ENCODE peak calls at places on chromosomes 12 and 14, in five cellular contexts. M, Q, X, T and E are unnamed samples.

GRCh38 chr12:11697670-11698387 is 48.4 kb downstream of the ETV6 start:
- DNase-seq in M (no peak), Q (no peak), X (no peak), T (no peak), E (no peak)

GRCh38 chr12:104792570-104792969 is 165.5 kb downstream of the SLC41A2 start:
- DNase-seq in M (no peak), Q (no peak), X (peak; percentile 14), T (no peak), E (no peak)

GRCh38 chr14:32408018-32408417 is 78.9 kb downstream of the AKAP6 start:
- DNase-seq in M (no peak), Q (no peak), X (no peak), T (no peak), E (no peak)

GRCh38 chr12:41521872-41522379 is 333.8 kb downstream of the PDZRN4 start:
- DNase-seq in M (no peak), Q (no peak), X (no peak), T (peak; percentile 27), E (no peak)

GRCh38 chr12:67091204-67091603 is 178.0 kb upstream of the CAND1 start:
- DNase-seq in M (no peak), Q (no peak), X (no peak), T (no peak), E (no peak)

GRCh38 chr12:116919247-116919671 is 8.5 kb downstream of the FBXW8 start:
- DNase-seq in M (no peak), Q (no peak), X (no peak), T (no peak), E (peak; percentile 25)

GRCh38 chr12:51992246-51992645 is 14.5 kb upstream of the TAMALIN start:
- DNase-seq in M (no peak), Q (no peak), X (no peak), T (no peak), E (no peak)

GRCh38 chr12:126772171-126772864 is 1494.7 kb upstream of the TMEM132C start:
- DNase-seq in M (peak; percentile 50), Q (no peak), X (no peak), T (no peak), E (no peak)

GRCh38 chr12:42238240-42239140 is at the start of gene YAF2:
- DNase-seq in M (peak; percentile 86), Q (peak; percentile 85), X (peak; percentile 95), T (no peak), E (peak; percentile 91)

GRCh38 chr14:51534623-51535022 is 117.1 kb upstream of the FRMD6 start:
- DNase-seq in M (no peak), Q (no peak), X (no peak), T (no peak), E (no peak)

GRCh38 chr14:96739511-96739910 is 57.7 kb upstream of the VRK1 start:
- DNase-seq in M (no peak), Q (no peak), X (no peak), T (no peak), E (no peak)

GRCh38 chr14:96746101-96746500 is 51.1 kb upstream of the VRK1 start:
- DNase-seq in M (no peak), Q (no peak), X (no peak), T (no peak), E (no peak)

GRCh38 chr14:96737869-96738268 is 59.3 kb upstream of the VRK1 start:
- DNase-seq in M (no peak), Q (no peak), X (no peak), T (no peak), E (no peak)

GRCh38 chr14:96745500-96746051 is 51.6 kb upstream of the VRK1 start:
- DNase-seq in M (no peak), Q (no peak), X (no peak), T (no peak), E (no peak)

DNA sequence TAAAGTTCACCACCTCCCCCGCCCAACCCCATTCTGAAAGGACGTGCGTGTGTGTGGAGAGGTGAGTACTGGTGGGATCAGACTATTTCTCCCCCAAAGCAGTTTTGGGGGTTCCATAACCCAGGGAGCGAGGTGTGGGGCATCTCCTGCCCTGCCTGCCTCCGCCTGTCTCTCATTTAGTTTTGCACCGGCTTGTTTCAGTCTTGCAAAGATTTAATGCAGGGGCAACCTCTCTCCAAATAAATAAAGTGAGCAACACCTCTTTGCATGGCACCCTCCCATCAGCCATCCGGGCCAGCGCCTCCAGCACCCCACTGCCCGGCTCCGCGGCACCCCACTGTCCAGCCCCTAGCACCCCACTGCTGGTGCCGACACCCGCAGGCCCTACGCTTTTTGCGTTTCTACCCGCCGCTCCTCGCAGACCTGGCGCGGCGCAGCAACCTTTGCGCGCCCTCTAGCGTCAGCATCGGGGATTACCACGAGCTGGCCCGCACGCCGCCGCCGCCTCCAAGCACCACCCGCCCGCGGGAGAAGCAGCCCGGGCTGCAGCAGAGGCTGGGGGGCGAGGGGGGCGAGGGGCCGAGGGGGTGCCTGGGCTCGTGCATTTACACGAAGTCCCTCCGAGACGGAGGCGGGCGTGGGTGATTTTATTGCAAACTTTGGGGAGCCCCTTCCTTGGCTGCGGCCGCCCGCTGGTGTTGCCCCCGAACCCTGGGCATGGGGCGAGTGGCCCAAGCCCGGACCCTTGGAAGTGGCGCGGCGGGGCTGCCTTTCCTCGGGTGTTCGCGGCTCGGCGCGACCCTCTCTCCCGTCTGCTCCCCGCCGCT is 55.8 kb upstream of the VRK1 start:
- DNase-seq in M (peak; percentile 60), Q (peak; percentile 52), X (peak; percentile 69), T (no peak), E (peak; percentile 67)
- H3K4me3 ChIP-seq in M (peak overlapping the region; percentile 36), Q (peak overlapping the region; percentile 56), X (peak overlapping the region; percentile 12), T (peak overlapping the region; percentile 30), E (peak overlapping the region; percentile 47)

DNA sequence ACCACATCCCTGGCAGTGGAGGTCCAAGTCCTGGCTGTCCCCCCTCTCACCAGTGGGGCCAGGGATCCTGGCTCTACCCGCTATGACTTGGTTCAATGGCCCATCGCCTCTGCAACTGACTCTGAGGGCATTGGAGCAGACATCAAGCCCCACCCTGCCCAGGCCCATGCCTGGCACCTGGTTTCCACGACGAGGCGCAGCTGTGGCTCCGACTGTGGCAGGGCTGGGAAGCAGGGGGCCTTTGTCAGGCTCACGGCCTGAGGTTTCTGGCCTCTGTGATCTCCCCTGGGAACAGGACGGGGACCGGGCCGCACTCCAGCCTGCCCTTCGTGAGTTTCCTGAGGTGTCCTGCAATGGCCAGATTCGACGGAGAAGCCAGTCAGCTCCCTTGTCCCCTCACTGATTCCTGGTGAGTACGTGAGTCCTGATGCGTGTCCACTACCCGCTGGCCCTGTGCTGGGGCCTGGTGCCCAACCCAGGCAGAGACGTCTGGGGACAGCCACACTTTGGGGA is 5.8 kb downstream of the TMEM121 start:
- DNase-seq in M (no peak), Q (no peak), X (no peak), T (no peak), E (no peak)
- H3K9me3 ChIP-seq in M (no peaks in the 10 kb centered on the region), Q (no peaks in the 10 kb centered on the region), X (no peaks in the 10 kb centered on the region), T (no peaks in the 10 kb centered on the region), E (no peaks in the 10 kb centered on the region)

DNA sequence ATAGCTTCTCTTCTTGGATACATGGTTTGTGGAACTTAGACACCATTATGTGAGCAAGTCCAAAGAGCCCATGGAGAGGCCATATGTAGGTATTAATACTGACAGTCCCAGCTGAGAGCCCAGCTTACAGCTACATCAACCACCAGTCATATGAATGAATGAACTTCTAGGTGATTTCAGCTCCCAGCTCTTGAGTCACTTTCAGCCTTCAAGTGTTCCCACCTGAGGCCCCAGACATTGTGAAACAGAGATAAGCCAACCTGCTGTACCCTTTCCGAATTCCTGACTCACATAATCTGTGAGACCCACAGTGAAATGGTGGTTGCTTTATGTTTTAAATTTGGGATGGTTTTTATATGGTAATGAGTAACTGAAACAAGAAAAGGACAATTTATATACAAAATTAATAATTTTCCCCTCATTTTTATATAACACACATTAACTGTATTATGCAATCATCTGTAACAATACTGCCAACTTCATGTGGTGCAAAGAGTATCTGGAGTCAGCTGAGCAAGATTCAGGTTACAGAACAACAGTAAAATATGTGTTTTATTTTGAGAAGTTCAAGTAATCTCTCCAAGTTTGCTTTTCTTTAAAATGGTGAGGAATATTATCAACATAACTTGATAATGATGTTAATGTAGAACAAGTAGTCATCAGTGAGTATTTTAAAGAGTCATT is 27.7 kb upstream of the FBXO33 start:
- DNase-seq in M (no peak), Q (no peak), X (no peak), T (no peak), E (no peak)
- H3K4me3 ChIP-seq in M (no peak overlapping the region), Q (no peak overlapping the region), X (no peak overlapping the region), T (no peak overlapping the region), E (no peak overlapping the region)

GRCh38 chr14:100802766-100803693 is 22.9 kb upstream of the MEG3 start:
- DNase-seq in M (no peak), Q (no peak), X (no peak), T (no peak), E (no peak)
- H3K9me3 ChIP-seq in M (no peaks in the 10 kb centered on the region), Q (peaks cover 6% of the 10 kb centered on the region), X (no peaks in the 10 kb centered on the region), T (no peaks in the 10 kb centered on the region), E (peaks cover 8% of the 10 kb centered on the region)

GRCh38 chr12:46237381-46238045 is 31.3 kb downstream of the SLC38A1 start:
- DNase-seq in M (no peak), Q (no peak), X (no peak), T (no peak), E (no peak)

GRCh38 chr12:46233985-46234384 is 34.9 kb downstream of the SLC38A1 start:
- DNase-seq in M (no peak), Q (no peak), X (no peak), T (no peak), E (no peak)

GRCh38 chr12:46230985-46231384 is 37.9 kb downstream of the SLC38A1 start:
- DNase-seq in M (no peak), Q (no peak), X (no peak), T (no peak), E (no peak)

GRCh38 chr12:46227616-46228015 is 41.2 kb downstream of the SLC38A1 start:
- DNase-seq in M (no peak), Q (no peak), X (no peak), T (no peak), E (no peak)

GRCh38 chr12:46233418-46233817 is 35.4 kb downstream of the SLC38A1 start:
- DNase-seq in M (no peak), Q (no peak), X (no peak), T (no peak), E (no peak)
- H3K4me3 ChIP-seq in M (no peak overlapping the region), Q (no peak overlapping the region), X (no peak overlapping the region), T (no peak overlapping the region), E (no peak overlapping the region)

DNA sequence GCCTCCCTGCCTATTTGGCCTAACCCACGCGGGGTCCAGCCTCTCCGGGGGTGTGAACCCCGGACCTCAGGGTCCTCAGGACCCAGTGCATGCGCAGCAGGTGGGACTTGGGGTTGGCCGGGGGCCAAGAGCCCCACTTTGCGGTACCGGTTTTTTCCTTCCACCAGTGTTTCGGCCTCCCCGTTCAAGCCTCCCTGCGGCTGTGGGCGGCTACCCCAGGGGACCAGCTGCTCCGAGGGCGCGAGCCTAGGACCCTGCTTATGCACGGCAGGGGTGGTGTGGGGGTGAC is 327.3 kb downstream of the ALG10 start:
- DNase-seq in M (no peak), Q (no peak), X (no peak), T (no peak), E (no peak)
- H3K9me3 ChIP-seq in M (no peaks in the 10 kb centered on the region), Q (peaks cover 81% of the 10 kb centered on the region), X (no peaks in the 10 kb centered on the region), T (no peaks in the 10 kb centered on the region), E (no peaks in the 10 kb centered on the region)